ENCODE peak calls at places on chromosomes 1 and 21, in eight cellular contexts. U is fibroblast of lung; W is neural progenitor cell; Y is transverse colon; R is psoas muscle; G is body of pancreas; O is CD4-positive, alpha-beta memory T cell; Z is CD8-positive, alpha-beta T cell. X is an unnamed sample.

GRCh38 chr1:78370356-78370755 is 120.4 kb upstream of the PTGFR start:
- DNase-seq in W (no peak), R (no peak), U (peak), O (no peak), Y (no peak), G (no peak), Z (no peak), X (no peak)

GRCh38 chr21:15065381-15066230 is 806 bp upstream of the NRIP1 start:
- DNase-seq in O (peak), U (peak), Y (peak), Z (peak), W (peak), R (peak), G (peak), X (peak)

GRCh38 chr1:201912832-201913231 is 24.1 kb downstream of the SHISA4 start:
- DNase-seq in O (no peak), R (peak), Y (peak), G (no peak), U (peak), W (no peak), Z (no peak), X (no peak)

GRCh38 chr21:44694776-44695175 is 2.2 kb upstream of the KRTAP10-12 start:
- DNase-seq in O (no peak), U (no peak), R (no peak), Z (no peak), Y (no peak), G (no peak), W (no peak), X (no peak)

GRCh38 chr21:42093991-42094417 is 22.9 kb downstream of the UMODL1 start:
- DNase-seq in R (no peak), U (peak), Y (no peak), Z (no peak), O (no peak), W (no peak), G (no peak), X (no peak)

GRCh38 chr1:61926597-61926996 is 184.3 kb downstream of the PATJ start:
- DNase-seq in W (no peak), O (no peak), R (no peak), Z (no peak), U (no peak), G (no peak), Y (no peak), X (no peak)

GRCh38 chr21:37601027-37601426 is 234.5 kb downstream of the DYRK1A start:
- DNase-seq in U (no peak), G (no peak), Y (no peak), W (no peak), R (no peak), O (no peak), Z (no peak), X (no peak)

GRCh38 chr1:221715321-221716169 is 26.3 kb downstream of the DUSP10 start:
- DNase-seq in O (no peak), Z (no peak), U (peak), Y (no peak), G (peak), W (peak), R (no peak), X (peak)

GRCh38 chr1:218674280-218674773 is 329.2 kb downstream of the TGFB2 start:
- DNase-seq in Z (no peak), R (no peak), O (no peak), U (peak), G (peak), W (peak), Y (no peak), X (no peak)

GRCh38 chr1:234589064-234589765 is 20.8 kb downstream of the IRF2BP2 start:
- DNase-seq in W (no peak), G (no peak), Y (no peak), O (no peak), U (no peak), R (peak), Z (no peak), X (peak)

DNA sequence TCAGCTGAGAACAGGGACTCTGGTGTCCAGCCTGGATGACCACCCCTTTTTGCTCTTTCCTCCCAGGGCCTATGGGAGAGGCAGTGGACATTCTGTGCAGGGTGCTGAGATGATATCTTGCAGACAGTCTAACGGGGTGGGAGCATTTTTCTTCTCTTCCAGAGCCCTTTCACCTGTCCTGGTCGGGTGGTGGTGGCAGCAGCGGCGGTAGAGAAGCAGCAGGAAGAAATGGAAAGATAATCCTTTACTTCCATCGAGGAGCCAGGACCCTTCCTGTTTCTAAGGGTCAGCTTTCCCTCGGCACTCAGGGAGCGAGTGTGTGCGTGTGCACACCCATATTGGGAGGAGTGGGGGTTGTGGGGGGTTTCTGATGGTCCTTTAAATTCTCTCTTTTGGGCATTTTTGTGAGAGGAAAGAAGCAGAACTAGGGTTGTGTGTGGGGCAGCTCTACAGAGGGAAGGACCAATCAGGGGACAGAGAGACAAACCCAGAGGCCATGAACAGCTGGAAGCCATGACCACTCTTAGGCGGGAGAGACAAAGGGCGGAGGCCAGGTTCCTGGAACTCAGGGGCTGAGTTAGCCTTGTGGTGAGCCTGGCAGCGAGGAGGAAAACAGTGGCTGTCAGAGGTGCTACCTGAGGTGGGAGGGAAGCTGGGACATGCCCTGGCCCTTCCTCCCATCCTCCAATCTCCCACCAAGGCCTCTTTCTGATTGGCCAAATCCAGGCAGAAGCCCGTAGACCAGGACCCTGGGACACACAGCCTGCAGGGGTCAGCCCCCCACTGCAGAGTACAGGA is 31.2 kb upstream of the CSF3R start:
- DNase-seq in R (no peak), W (no peak), U (no peak), Y (no peak), Z (no peak), O (no peak), G (no peak), X (no peak)
- H3K27ac ChIP-seq in R (no peak), W (no peak), U (no peak), Y (no peak), Z (no peak), O (no peak), G (no peak), X (no peak)

GRCh38 chr1:179059185-179059483 is 22.7 kb upstream of the TOR3A start:
- DNase-seq in W (no peak), Y (no peak), G (no peak), Z (no peak), R (no peak), O (no peak), U (no peak), X (no peak)
- H3K27ac ChIP-seq in W (no peak), Y (no peak), G (no peak), Z (no peak), R (peak), O (no peak), U (peak), X (no peak)

DNA sequence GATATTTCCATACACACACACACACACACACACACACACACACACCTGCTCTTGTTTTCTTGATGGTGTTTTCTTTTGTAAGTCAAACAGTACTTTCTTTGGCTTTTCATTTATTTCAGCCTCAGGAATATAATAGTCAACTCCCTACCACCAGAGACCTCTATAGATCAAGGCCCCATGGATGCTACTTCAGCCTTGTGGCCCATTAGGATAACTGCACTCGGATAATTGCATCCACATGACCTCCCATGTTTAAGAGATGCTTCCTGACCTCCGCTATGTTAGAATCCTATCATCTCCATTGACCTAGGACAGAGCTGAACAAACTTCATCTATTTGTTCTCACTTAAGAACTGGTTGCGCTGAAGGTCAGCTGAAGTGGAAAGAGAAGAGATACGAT is 1094.0 kb upstream of the B3GALT2 start:
- DNase-seq in Z (no peak), W (no peak), R (no peak), G (no peak), O (no peak), U (no peak), Y (no peak), X (no peak)
- H3K27ac ChIP-seq in Z (no peak), W (no peak), R (no peak), G (no peak), O (no peak), U (no peak), Y (no peak), X (no peak)

GRCh38 chr1:72282690-72283203 is 408 bp upstream of the NEGR1 start:
- DNase-seq in R (peak), U (peak), Z (peak), O (peak), W (peak), Y (peak), G (peak), X (peak)
- H3K27ac ChIP-seq in R (peak), U (peak), Z (peak), O (no peak), W (peak), Y (peak), G (peak), X (peak)

GRCh38 chr1:25342846-25343245 is 4.7 kb downstream of the TMEM50A start:
- DNase-seq in Y (no peak), R (no peak), G (no peak), Z (no peak), U (no peak), O (no peak), W (no peak), X (no peak)
- H3K27ac ChIP-seq in Y (no peak), R (no peak), G (no peak), Z (no peak), U (no peak), O (no peak), W (no peak), X (no peak)

GRCh38 chr1:59871746-59872145 is 54.8 kb downstream of the CYP2J2 start:
- DNase-seq in R (no peak), Z (no peak), U (no peak), O (no peak), Y (no peak), W (no peak), G (no peak), X (no peak)

GRCh38 chr1:59866459-59866858 is 51.7 kb downstream of the HOOK1 start:
- DNase-seq in U (no peak), Z (no peak), W (no peak), G (no peak), Y (no peak), O (no peak), R (no peak), X (no peak)
- H3K27ac ChIP-seq in U (no peak), Z (no peak), W (no peak), G (no peak), Y (peak), O (no peak), R (no peak), X (no peak)

GRCh38 chr1:223739366-223740057 is 27.2 kb downstream of the CAPN2 start:
- DNase-seq in R (no peak), Y (peak), W (no peak), Z (no peak), G (peak), U (no peak), O (no peak), X (peak)

GRCh38 chr1:223741861-223742260 is 29.5 kb downstream of the CAPN2 start:
- DNase-seq in R (no peak), W (no peak), Z (no peak), G (no peak), Y (no peak), O (no peak), U (no peak), X (no peak)

GRCh38 chr1:223745731-223746130 is 33.4 kb downstream of the CAPN2 start:
- DNase-seq in O (no peak), Z (no peak), Y (no peak), U (peak), G (no peak), W (no peak), R (no peak), X (no peak)

GRCh38 chr1:223738465-223739365 is 26.4 kb downstream of the CAPN2 start:
- DNase-seq in W (no peak), R (no peak), G (peak), Z (no peak), O (no peak), Y (peak), U (no peak), X (peak)

DNA sequence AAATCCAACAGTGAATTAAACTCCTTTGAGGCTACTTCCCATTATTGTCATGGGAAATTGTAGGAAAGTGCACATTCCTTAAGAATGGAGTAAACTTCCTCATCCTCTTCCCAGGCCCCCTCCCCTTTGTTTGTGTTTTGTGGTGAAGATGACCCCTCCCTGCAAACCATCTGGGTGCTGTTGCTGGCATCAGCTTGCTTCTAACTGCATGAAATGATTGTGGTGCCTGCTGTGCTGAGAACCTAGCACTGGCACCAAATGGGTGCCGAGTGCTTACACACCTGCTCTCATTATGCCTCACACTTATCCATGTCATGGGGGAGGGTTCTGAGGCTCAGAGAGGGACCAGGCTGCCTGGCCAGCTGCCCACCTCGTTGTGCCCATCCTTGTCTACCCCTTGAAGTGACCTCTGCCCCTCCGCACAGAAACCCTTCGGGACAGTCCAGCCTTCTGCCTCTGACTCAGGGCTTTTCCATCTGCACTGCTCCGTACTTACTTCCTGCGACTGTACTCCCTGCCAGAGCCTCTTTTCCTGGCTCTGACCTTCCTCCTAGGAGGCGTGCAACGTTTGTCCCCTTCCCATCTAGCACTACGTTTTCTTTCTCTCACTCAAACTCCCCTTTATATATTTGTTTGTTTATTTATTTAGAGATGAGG is 30.6 kb downstream of the CAPN2 start:
- DNase-seq in O (no peak), Y (no peak), G (no peak), Z (no peak), R (no peak), U (no peak), W (no peak), X (no peak)
- H3K27ac ChIP-seq in O (no peak), Y (no peak), G (no peak), Z (no peak), R (no peak), U (no peak), W (no peak), X (no peak)

DNA sequence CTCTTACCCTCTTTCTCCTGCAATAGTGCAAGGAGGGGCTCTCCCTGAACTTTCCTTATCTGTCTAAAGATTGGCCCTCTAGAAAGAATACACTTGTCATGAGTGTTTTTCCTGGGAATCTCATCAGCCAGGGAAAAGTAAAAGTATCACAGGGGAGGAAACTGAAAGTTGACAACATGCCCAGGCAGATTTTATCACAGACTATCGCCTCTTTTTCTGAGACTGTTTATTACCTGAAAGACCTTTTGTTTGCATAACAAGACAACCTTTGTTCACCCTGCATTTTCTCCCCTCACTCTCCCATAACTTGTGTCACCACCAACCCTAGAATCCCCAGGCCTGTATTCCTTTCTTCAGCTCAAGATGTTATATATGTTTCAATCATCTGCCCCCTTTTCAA is 794.7 kb upstream of the ADAMTS5 start:
- DNase-seq in R (no peak), Z (no peak), Y (no peak), G (no peak), U (no peak), W (no peak), O (no peak), X (peak)
- H3K27ac ChIP-seq in R (no peak), Z (no peak), Y (no peak), G (no peak), U (no peak), W (no peak), O (no peak), X (no peak)

DNA sequence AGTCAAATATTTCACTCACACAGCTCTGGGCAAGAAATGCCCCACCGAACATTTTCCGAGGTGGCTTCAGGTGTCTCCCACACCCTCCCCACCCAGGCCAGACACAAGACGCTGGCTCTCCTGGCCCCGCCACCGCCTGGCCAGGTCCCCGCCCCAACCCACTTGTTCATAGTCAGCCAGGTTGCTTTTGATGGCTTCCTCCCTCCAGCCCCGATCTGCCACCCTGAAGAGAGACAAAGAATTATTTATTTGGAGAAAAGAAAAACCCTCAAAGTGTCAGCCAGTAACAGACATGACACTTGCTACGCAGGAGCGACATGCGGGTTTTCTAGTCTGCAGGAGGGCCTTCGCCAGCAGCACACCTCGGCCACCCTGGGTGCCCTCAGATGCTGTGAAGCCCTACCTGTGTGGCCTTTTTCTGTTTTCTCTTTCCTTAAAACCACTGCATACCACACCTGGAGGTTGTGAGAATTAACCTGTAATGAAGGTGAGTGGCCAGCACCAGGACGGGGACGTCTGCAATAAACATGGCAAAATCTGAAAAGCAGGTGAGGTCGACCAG is 27.2 kb downstream of the SSBP3 start:
- DNase-seq in R (no peak), Y (no peak), O (no peak), W (no peak), G (no peak), U (no peak), Z (no peak), X (no peak)
- H3K27ac ChIP-seq in R (no peak), Y (no peak), O (no peak), W (peak), G (no peak), U (no peak), Z (no peak), X (no peak)

GRCh38 chr1:92961131-92961895 is at the start of gene DIPK1A:
- DNase-seq in Y (peak), U (peak), O (peak), W (peak), R (peak), Z (peak), G (peak), X (peak)
- H3K27ac ChIP-seq in Y (peak), U (peak), O (peak), W (no peak), R (peak), Z (peak), G (peak), X (peak)